ENCODE peak calls at places on chromosomes 6 and 20, in seven cellular contexts. One of them, this sample, is unnamed. For H3K4me1, the result is how much of the 10 kb centered on the place peaks cover.

GRCh38 chr6:2127484-2127911 is 117.9 kb downstream of the GMDS start:
- DNase-seq in cardiac muscle cell: peak
- DNase-seq in heart left ventricle: peak
- DNase-seq in HCT116: no peak
- DNase-seq in PC-3: no peak
- DNase-seq in thoracic aorta: no peak
- DNase-seq in esophagus muscularis mucosa: no peak
- DNase-seq in this sample: no peak

GRCh38 chr6:41732601-41733348 is 2.6 kb downstream of the TFEB start:
- DNase-seq in heart left ventricle: peak
- DNase-seq in cardiac muscle cell: no peak
- DNase-seq in HCT116: no peak
- DNase-seq in PC-3: no peak
- DNase-seq in thoracic aorta: no peak
- DNase-seq in esophagus muscularis mucosa: no peak
- DNase-seq in this sample: no peak

GRCh38 chr6:99822741-99823512 is 171.1 kb downstream of the MCHR2 start:
- DNase-seq in PC-3: peak
- DNase-seq in heart left ventricle: no peak
- DNase-seq in cardiac muscle cell: peak
- DNase-seq in HCT116: peak
- DNase-seq in thoracic aorta: no peak
- DNase-seq in esophagus muscularis mucosa: no peak
- DNase-seq in this sample: no peak

GRCh38 chr6:38871745-38872568 is 156.8 kb downstream of the DNAH8 start:
- DNase-seq in heart left ventricle: peak
- DNase-seq in thoracic aorta: no peak
- DNase-seq in cardiac muscle cell: peak
- DNase-seq in HCT116: peak
- DNase-seq in esophagus muscularis mucosa: no peak
- DNase-seq in PC-3: peak
- DNase-seq in this sample: peak

GRCh38 chr6:93036835-93037234 is 382.5 kb downstream of the EPHA7 start:
- DNase-seq in HCT116: no peak
- DNase-seq in thoracic aorta: no peak
- DNase-seq in esophagus muscularis mucosa: no peak
- DNase-seq in cardiac muscle cell: peak
- DNase-seq in PC-3: peak
- DNase-seq in heart left ventricle: no peak
- DNase-seq in this sample: no peak

GRCh38 chr6:53151676-53152075 is 3.0 kb upstream of the GCM1 start:
- DNase-seq in esophagus muscularis mucosa: no peak
- DNase-seq in PC-3: peak
- DNase-seq in HCT116: peak
- DNase-seq in thoracic aorta: no peak
- DNase-seq in heart left ventricle: no peak
- DNase-seq in cardiac muscle cell: peak
- DNase-seq in this sample: no peak

GRCh38 chr6:121592955-121593665 is 157.7 kb downstream of the GJA1 start:
- DNase-seq in esophagus muscularis mucosa: no peak
- DNase-seq in heart left ventricle: no peak
- DNase-seq in cardiac muscle cell: peak
- DNase-seq in HCT116: no peak
- DNase-seq in thoracic aorta: no peak
- DNase-seq in PC-3: no peak
- DNase-seq in this sample: no peak

GRCh38 chr6:28353981-28354676 is 4.4 kb downstream of the ZKSCAN3 start:
- DNase-seq in esophagus muscularis mucosa: peak
- DNase-seq in heart left ventricle: peak
- DNase-seq in thoracic aorta: no peak
- DNase-seq in PC-3: peak
- DNase-seq in cardiac muscle cell: peak
- DNase-seq in HCT116: peak
- DNase-seq in this sample: peak

GRCh38 chr20:2872304-2873009 is 824 bp upstream of the PTPRA start:
- DNase-seq in PC-3: peak
- DNase-seq in HCT116: no peak
- DNase-seq in heart left ventricle: peak
- DNase-seq in cardiac muscle cell: peak
- DNase-seq in thoracic aorta: peak
- DNase-seq in esophagus muscularis mucosa: no peak
- DNase-seq in this sample: peak

GRCh38 chr6:149852881-149853280 is 11.3 kb downstream of the LRP11 start:
- DNase-seq in esophagus muscularis mucosa: no peak
- DNase-seq in PC-3: no peak
- DNase-seq in HCT116: no peak
- DNase-seq in heart left ventricle: no peak
- DNase-seq in cardiac muscle cell: no peak
- DNase-seq in thoracic aorta: no peak
- DNase-seq in this sample: no peak

GRCh38 chr6:141199074-141199473 is 933.7 kb upstream of the GJE1 start:
- DNase-seq in HCT116: no peak
- DNase-seq in thoracic aorta: no peak
- DNase-seq in heart left ventricle: no peak
- DNase-seq in PC-3: no peak
- DNase-seq in esophagus muscularis mucosa: no peak
- DNase-seq in cardiac muscle cell: peak
- DNase-seq in this sample: no peak

GRCh38 chr6:127992144-127992543 is 91.3 kb upstream of the THEMIS start:
- DNase-seq in thoracic aorta: no peak
- DNase-seq in heart left ventricle: no peak
- DNase-seq in cardiac muscle cell: no peak
- DNase-seq in HCT116: no peak
- DNase-seq in PC-3: no peak
- DNase-seq in esophagus muscularis mucosa: no peak
- DNase-seq in this sample: no peak

GRCh38 chr6:36442671-36443497 is at the start of the genes KCTD20 and PXT1:
- DNase-seq in HCT116: peak
- DNase-seq in heart left ventricle: peak
- DNase-seq in thoracic aorta: peak
- DNase-seq in esophagus muscularis mucosa: peak
- DNase-seq in PC-3: peak
- DNase-seq in cardiac muscle cell: peak
- DNase-seq in this sample: peak

GRCh38 chr20:54995021-54995420 is 519.6 kb downstream of the DOK5 start:
- DNase-seq in HCT116: no peak
- DNase-seq in PC-3: no peak
- DNase-seq in esophagus muscularis mucosa: no peak
- DNase-seq in heart left ventricle: no peak
- DNase-seq in cardiac muscle cell: no peak
- DNase-seq in thoracic aorta: no peak
- DNase-seq in this sample: no peak

GRCh38 chr6:92364948-92365386 is 1054.4 kb downstream of the EPHA7 start:
- DNase-seq in thoracic aorta: no peak
- DNase-seq in esophagus muscularis mucosa: no peak
- DNase-seq in heart left ventricle: no peak
- DNase-seq in cardiac muscle cell: no peak
- DNase-seq in HCT116: no peak
- DNase-seq in PC-3: no peak
- DNase-seq in this sample: no peak

GRCh38 chr6:152129606-152130249 is 322.2 kb downstream of the ESR1 start:
- DNase-seq in esophagus muscularis mucosa: no peak
- DNase-seq in heart left ventricle: no peak
- DNase-seq in thoracic aorta: no peak
- DNase-seq in HCT116: no peak
- DNase-seq in cardiac muscle cell: peak
- DNase-seq in PC-3: no peak
- DNase-seq in this sample: no peak

GRCh38 chr6:3326179-3326971 is 67.6 kb downstream of the PSMG4 start:
- DNase-seq in esophagus muscularis mucosa: no peak
- DNase-seq in heart left ventricle: no peak
- DNase-seq in PC-3: no peak
- DNase-seq in HCT116: no peak
- DNase-seq in cardiac muscle cell: no peak
- DNase-seq in thoracic aorta: no peak
- DNase-seq in this sample: no peak
- H3K4me1 ChIP-seq in esophagus muscularis mucosa: half or more
- H3K4me1 ChIP-seq in heart left ventricle: under half
- H3K4me1 ChIP-seq in PC-3: under half
- H3K4me1 ChIP-seq in HCT116: under half
- H3K4me1 ChIP-seq in cardiac muscle cell: under half
- H3K4me1 ChIP-seq in thoracic aorta: under half
- H3K4me1 ChIP-seq in this sample: under half

GRCh38 chr6:14286634-14287428 is 169.3 kb downstream of the CD83 start:
- DNase-seq in thoracic aorta: no peak
- DNase-seq in esophagus muscularis mucosa: no peak
- DNase-seq in cardiac muscle cell: no peak
- DNase-seq in heart left ventricle: no peak
- DNase-seq in HCT116: no peak
- DNase-seq in PC-3: peak
- DNase-seq in this sample: no peak
- H3K27ac ChIP-seq in thoracic aorta: no peak
- H3K27ac ChIP-seq in esophagus muscularis mucosa: no peak
- H3K27ac ChIP-seq in cardiac muscle cell: no peak
- H3K27ac ChIP-seq in heart left ventricle: no peak
- H3K27ac ChIP-seq in HCT116: no peak
- H3K27ac ChIP-seq in PC-3: peak
- H3K27ac ChIP-seq in this sample: no peak

DNA sequence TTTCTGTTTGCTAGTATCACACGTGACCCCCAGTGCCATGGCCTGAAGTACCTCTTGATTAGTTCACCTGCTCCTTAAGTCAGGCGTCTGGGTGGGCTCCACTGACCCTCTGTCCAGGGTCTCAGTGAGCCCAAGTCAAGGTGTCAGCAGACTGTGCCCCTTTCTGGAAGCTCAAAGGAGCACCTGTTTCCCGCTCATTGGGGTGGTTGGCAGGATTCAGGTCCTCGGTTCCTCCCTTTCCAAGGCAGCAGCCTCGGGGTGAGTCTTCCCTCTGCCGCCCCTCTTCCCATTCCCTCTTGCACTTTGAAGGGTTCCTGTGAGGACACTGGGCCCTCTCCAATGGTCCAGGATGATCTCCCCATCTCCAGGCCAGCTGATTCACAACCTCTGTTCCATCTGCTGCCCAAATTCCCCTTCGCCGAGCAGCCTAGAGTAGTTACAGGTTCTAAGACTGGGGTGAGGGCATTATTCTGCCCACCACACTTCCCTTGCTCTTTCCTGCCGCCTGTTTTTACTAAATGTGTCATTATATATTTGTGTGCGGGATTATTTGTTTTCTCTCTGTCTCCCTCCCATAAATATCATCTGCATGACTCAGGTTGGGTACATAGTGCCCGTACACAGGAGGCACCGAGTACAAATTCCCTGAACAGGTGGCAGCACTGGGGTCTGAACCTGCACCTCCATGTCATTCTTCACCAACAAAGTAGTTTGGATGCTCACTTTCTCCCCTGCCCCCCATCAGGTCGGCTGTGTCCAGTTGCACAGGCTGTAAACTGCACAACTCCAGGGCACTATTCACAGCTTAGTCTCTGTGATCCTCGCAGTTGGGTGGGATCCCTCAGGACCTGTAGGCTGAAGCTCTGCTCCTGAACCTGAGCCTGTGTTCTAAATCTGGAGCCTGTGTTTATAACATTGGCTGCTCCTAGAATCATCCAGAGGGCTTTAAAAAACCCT is 58.5 kb downstream of the RBM38 start:
- DNase-seq in esophagus muscularis mucosa: no peak
- DNase-seq in HCT116: no peak
- DNase-seq in thoracic aorta: no peak
- DNase-seq in cardiac muscle cell: no peak
- DNase-seq in heart left ventricle: no peak
- DNase-seq in PC-3: peak
- DNase-seq in this sample: no peak
- H3K4me1 ChIP-seq in esophagus muscularis mucosa: half or more
- H3K4me1 ChIP-seq in HCT116: under half
- H3K4me1 ChIP-seq in thoracic aorta: under half
- H3K4me1 ChIP-seq in cardiac muscle cell: under half
- H3K4me1 ChIP-seq in heart left ventricle: under half
- H3K4me1 ChIP-seq in PC-3: under half
- H3K4me1 ChIP-seq in this sample: under half

GRCh38 chr6:90304308-90304707 is 7.7 kb upstream of the BACH2 start:
- DNase-seq in esophagus muscularis mucosa: no peak
- DNase-seq in cardiac muscle cell: no peak
- DNase-seq in thoracic aorta: no peak
- DNase-seq in HCT116: no peak
- DNase-seq in heart left ventricle: no peak
- DNase-seq in PC-3: no peak
- DNase-seq in this sample: no peak
- H3K27ac ChIP-seq in esophagus muscularis mucosa: no peak
- H3K27ac ChIP-seq in cardiac muscle cell: no peak
- H3K27ac ChIP-seq in thoracic aorta: no peak
- H3K27ac ChIP-seq in HCT116: no peak
- H3K27ac ChIP-seq in heart left ventricle: no peak
- H3K27ac ChIP-seq in PC-3: no peak
- H3K27ac ChIP-seq in this sample: no peak

GRCh38 chr20:25546048-25546447 is 39.3 kb downstream of the NINL start:
- DNase-seq in thoracic aorta: no peak
- DNase-seq in esophagus muscularis mucosa: no peak
- DNase-seq in HCT116: no peak
- DNase-seq in cardiac muscle cell: no peak
- DNase-seq in PC-3: no peak
- DNase-seq in heart left ventricle: no peak
- DNase-seq in this sample: peak
- H3K4me1 ChIP-seq in thoracic aorta: under half
- H3K4me1 ChIP-seq in esophagus muscularis mucosa: under half
- H3K4me1 ChIP-seq in HCT116: under half
- H3K4me1 ChIP-seq in cardiac muscle cell: half or more
- H3K4me1 ChIP-seq in PC-3: under half
- H3K4me1 ChIP-seq in heart left ventricle: under half
- H3K4me1 ChIP-seq in this sample: under half

GRCh38 chr6:75830959-75831885 is 82.2 kb downstream of the MYO6 start:
- DNase-seq in heart left ventricle: no peak
- DNase-seq in PC-3: no peak
- DNase-seq in HCT116: no peak
- DNase-seq in esophagus muscularis mucosa: no peak
- DNase-seq in cardiac muscle cell: peak
- DNase-seq in thoracic aorta: no peak
- DNase-seq in this sample: no peak
- H3K27ac ChIP-seq in heart left ventricle: no peak
- H3K27ac ChIP-seq in PC-3: no peak
- H3K27ac ChIP-seq in HCT116: no peak
- H3K27ac ChIP-seq in esophagus muscularis mucosa: no peak
- H3K27ac ChIP-seq in cardiac muscle cell: no peak
- H3K27ac ChIP-seq in thoracic aorta: no peak
- H3K27ac ChIP-seq in this sample: no peak